ENCODE peak calls at places on chromosomes 3 and 15, in six cellular contexts. Y, K, S, B, Z and I are unnamed samples.
A peak's percentile ranks its signal among the peaks of the same experiment; 100 is the strongest.

GRCh38 chr3:112117826-112118571 is 15.0 kb downstream of the GCSAM start:
- DNase-seq in Y (peak; percentile 84), K (no peak), S (no peak), B (no peak), Z (no peak), I (no peak)

GRCh38 chr15:24772709-24773373 is 97.3 kb downstream of the NPAP1 start:
- DNase-seq in Y (no peak), K (peak; percentile 92), S (peak; percentile 76), B (peak; percentile 18), Z (peak; percentile 49), I (peak; percentile 82)

GRCh38 chr3:11726146-11726545 is 82.4 kb upstream of the VGLL4 start:
- DNase-seq in Y (no peak), K (no peak), S (no peak), B (no peak), Z (no peak), I (no peak)

GRCh38 chr15:45205192-45205591 is 17.4 kb upstream of the SHF start:
- DNase-seq in Y (peak; percentile 79), K (peak; percentile 85), S (peak; percentile 14), B (no peak), Z (peak; percentile 20), I (peak; percentile 79)

GRCh38 chr3:25872200-25872877 is 82.4 kb downstream of the OXSM start:
- DNase-seq in Y (no peak), K (no peak), S (no peak), B (no peak), Z (no peak), I (no peak)

GRCh38 chr3:128009952-128010846 is 42.0 kb upstream of the SEC61A1 start:
- DNase-seq in Y (no peak), K (no peak), S (peak; percentile 14), B (no peak), Z (no peak), I (peak; percentile 53)

GRCh38 chr15:72365844-72366243 is 10.0 kb downstream of the HEXA start:
- DNase-seq in Y (peak; percentile 23), K (no peak), S (no peak), B (no peak), Z (no peak), I (no peak)

GRCh38 chr3:39178553-39178952 is 13.8 kb downstream of the XIRP1 start:
- DNase-seq in Y (no peak), K (no peak), S (peak; percentile 37), B (no peak), Z (no peak), I (peak; percentile 62)

GRCh38 chr15:38817427-38818155 is 253.0 kb upstream of the RASGRP1 start:
- DNase-seq in Y (peak; percentile 70), K (peak; percentile 90), S (peak; percentile 42), B (peak; percentile 86), Z (peak; percentile 38), I (peak; percentile 68)

GRCh38 chr3:55484191-55484644 is 2.9 kb downstream of the WNT5A start:
- DNase-seq in Y (no peak), K (peak; percentile 37), S (no peak), B (no peak), Z (no peak), I (no peak)
- H3K4me3 ChIP-seq in Y (no peak overlapping the region), K (peak overlapping the region; percentile 28), S (peak overlapping the region; percentile 77), B (peak overlapping the region; percentile 71), Z (peak overlapping the region; percentile 88), I (peak overlapping the region; percentile 70)

DNA sequence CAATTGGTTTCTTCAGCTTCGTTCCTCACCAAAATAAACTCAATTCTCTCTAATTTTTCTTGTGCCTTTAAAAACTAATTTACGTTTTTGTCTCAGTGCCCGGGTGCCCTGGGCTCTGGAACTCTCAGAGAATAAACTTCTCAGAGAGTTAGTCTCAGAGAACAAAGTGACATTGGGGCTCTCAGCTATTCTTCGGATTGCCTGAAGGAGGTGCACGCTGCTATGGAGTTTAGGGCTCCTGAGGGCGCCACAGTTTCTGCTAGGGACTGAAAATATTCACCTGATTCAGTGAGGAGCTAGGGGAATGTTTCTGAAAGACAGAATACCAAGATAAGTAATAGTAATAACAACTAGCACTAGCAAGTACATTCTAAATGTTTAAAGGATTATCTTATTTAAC is 22.7 kb downstream of the ZIC4 start:
- DNase-seq in Y (no peak), K (no peak), S (no peak), B (no peak), Z (no peak), I (peak; percentile 46)
- TF ChIP-seq CTCF in Y (peak; percentile 54), K (no peak), S (peak; percentile 15), B (no peak), Z (peak; percentile 41), I (peak; percentile 65)

GRCh38 chr3:3800685-3801509 is 1.7 kb downstream of the LRRN1 start:
- DNase-seq in Y (no peak), K (peak; percentile 45), S (peak; percentile 11), B (no peak), Z (no peak), I (no peak)
- H3K4me3 ChIP-seq in Y (no peak overlapping the region), K (peak overlapping the region; percentile 96), S (peak overlapping the region; percentile 68), B (peak overlapping the region; percentile 35), Z (no peak overlapping the region), I (no peak overlapping the region)

GRCh38 chr3:108589998-108590323 is 439 bp downstream of the DZIP3 start:
- DNase-seq in Y (no peak), K (no peak), S (no peak), B (no peak), Z (no peak), I (no peak)

GRCh38 chr3:108595304-108595703 is 5.8 kb downstream of the DZIP3 start:
- DNase-seq in Y (no peak), K (no peak), S (no peak), B (no peak), Z (no peak), I (no peak)

GRCh38 chr3:108590443-108590842 is 921 bp downstream of the DZIP3 start:
- DNase-seq in Y (peak; percentile 41), K (peak; percentile 10), S (no peak), B (no peak), Z (no peak), I (peak; percentile 66)

GRCh38 chr3:108588616-108589015 is 622 bp downstream of the CIP2A start:
- DNase-seq in Y (peak; percentile 18), K (no peak), S (no peak), B (no peak), Z (no peak), I (peak; percentile 37)

DNA sequence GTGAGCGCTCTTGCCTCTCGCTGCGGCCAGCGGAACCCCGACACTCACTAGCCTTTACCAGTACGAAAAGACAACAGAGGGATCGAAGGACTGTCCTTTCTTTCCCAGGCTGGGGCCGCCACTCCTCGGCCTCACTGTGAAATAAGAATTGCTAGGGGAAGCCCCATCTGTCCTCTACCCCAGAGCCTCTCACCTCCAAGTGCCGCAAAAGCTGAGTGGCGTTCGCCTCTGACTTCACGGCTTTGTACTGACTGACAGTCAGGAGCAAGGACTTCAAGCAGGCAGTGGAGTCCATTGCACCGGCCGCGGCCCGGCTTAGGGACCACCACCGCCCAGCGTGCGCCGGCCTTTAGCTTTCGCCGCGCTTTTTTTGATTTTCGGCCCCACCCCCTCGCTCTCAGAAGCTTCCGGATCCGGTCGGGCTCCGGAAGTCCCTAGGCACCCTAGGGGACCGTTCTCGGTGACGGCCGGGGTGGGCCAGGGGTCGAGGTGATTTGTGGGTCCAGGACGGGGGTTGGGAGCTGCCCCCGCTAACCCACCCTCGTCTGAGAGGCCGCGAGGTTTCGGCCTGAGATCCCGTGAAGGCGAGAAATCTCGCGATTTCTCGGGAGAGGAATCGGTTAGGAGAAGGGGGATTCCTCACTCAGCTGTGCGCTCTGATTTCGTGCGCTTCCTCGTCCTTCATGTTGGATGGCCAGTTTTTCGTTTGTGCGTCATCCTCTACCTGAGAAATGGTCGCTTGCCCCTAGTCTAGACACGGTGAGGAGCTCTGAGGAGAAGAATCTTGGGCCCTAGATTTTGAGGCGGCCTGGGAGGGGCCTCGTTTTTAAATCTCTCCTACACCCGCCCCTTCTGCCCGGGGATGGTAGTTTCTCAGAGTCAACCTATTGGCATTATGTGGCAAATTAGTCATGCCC is at the start of the genes CIP2A and DZIP3:
- DNase-seq in Y (peak; percentile 97), K (peak; percentile 96), S (peak; percentile 83), B (peak; percentile 81), Z (peak; percentile 72), I (peak; percentile 95)
- TF ChIP-seq CTCF in Y (no peak), K (no peak), S (no peak), B (no peak), Z (no peak), I (peak; percentile 6)

GRCh38 chr3:170980399-170980798 is 46.1 kb downstream of the SLC2A2 start:
- DNase-seq in Y (no peak), K (no peak), S (no peak), B (no peak), Z (no peak), I (no peak)

GRCh38 chr3:170989100-170989648 is 37.3 kb downstream of the SLC2A2 start:
- DNase-seq in Y (no peak), K (no peak), S (no peak), B (no peak), Z (no peak), I (no peak)

GRCh38 chr3:170988378-170988777 is 38.1 kb downstream of the SLC2A2 start:
- DNase-seq in Y (no peak), K (no peak), S (no peak), B (no peak), Z (no peak), I (no peak)

GRCh38 chr3:170982733-170983132 is 43.8 kb downstream of the SLC2A2 start:
- DNase-seq in Y (no peak), K (no peak), S (no peak), B (no peak), Z (no peak), I (no peak)

GRCh38 chr3:170985304-170985703 is 41.2 kb downstream of the SLC2A2 start:
- DNase-seq in Y (no peak), K (no peak), S (no peak), B (no peak), Z (no peak), I (no peak)
- H3K4me3 ChIP-seq in Y (no peak overlapping the region), K (no peak overlapping the region), S (no peak overlapping the region), B (no peak overlapping the region), Z (no peak overlapping the region), I (no peak overlapping the region)